ENCODE peak calls at places on chromosomes 1 and 21, in ten cellular contexts. P is LHCN-M2; Y is iPS DF 6.9; W is activated CD8-positive, alpha-beta memory T cell treated with anti-CD3 and anti-CD28 coated beads, Interleukin-2, amount 50 U/mL, for 4 hours; D is nephron progenitor cell; T is NCI-H2029; H is kidney tubule cell; R is myocyte; Q is NCI-H510A; K is effector memory CD4-positive, alpha-beta T cell. Z is an unnamed sample.

GRCh38 chr1:116115476-116115875 is 4.3 kb downstream of the MAB21L3 start:
- DNase-seq in P (peak), Y (no peak), W (no peak), D (no peak), T (no peak), H (peak), R (peak), Q (no peak), K (no peak), Z (peak)

GRCh38 chr1:78101514-78101913 is 55.7 kb downstream of the GIPC2 start:
- DNase-seq in P (peak), Y (no peak), W (no peak), D (no peak), T (peak), H (peak), R (peak), Q (no peak), K (no peak), Z (peak)

GRCh38 chr1:44000266-44000665 is 8.9 kb downstream of the CCDC24 start:
- DNase-seq in P (no peak), Y (no peak), W (no peak), D (no peak), T (no peak), H (no peak), R (no peak), Q (no peak), K (no peak), Z (peak)

GRCh38 chr1:38529337-38529860 is 330.2 kb downstream of the RRAGC start:
- DNase-seq in P (no peak), Y (no peak), W (no peak), D (peak), T (no peak), H (no peak), R (no peak), Q (no peak), K (no peak), Z (no peak)

GRCh38 chr1:225933072-225933471 is 7.9 kb downstream of the LEFTY2 start:
- DNase-seq in P (peak), Y (no peak), W (no peak), D (no peak), T (no peak), H (peak), R (no peak), Q (no peak), K (no peak), Z (peak)

GRCh38 chr1:235176486-235176885 is 15.4 kb upstream of the RBM34 start:
- DNase-seq in P (no peak), Y (no peak), W (no peak), D (no peak), T (no peak), H (no peak), R (no peak), Q (no peak), K (no peak), Z (no peak)

GRCh38 chr1:246836647-246837046 is 95.1 kb downstream of the AHCTF1 start:
- DNase-seq in P (no peak), Y (no peak), W (no peak), D (no peak), T (no peak), H (no peak), R (no peak), Q (no peak), K (no peak), Z (no peak)

GRCh38 chr1:89945852-89946476 is 48.9 kb upstream of the ZNF326 start:
- DNase-seq in P (peak), Y (no peak), W (no peak), D (no peak), T (no peak), H (peak), R (peak), Q (no peak), K (no peak), Z (no peak)

GRCh38 chr1:24969616-24970398 is 39.7 kb upstream of the RUNX3 start:
- DNase-seq in P (no peak), Y (no peak), W (no peak), D (no peak), T (no peak), H (no peak), R (no peak), Q (no peak), K (no peak), Z (no peak)

GRCh38 chr21:27418338-27418737 is 451.4 kb upstream of the ADAMTS5 start:
- DNase-seq in P (no peak), Y (no peak), W (no peak), D (no peak), T (no peak), H (no peak), R (no peak), Q (no peak), K (no peak), Z (no peak)

GRCh38 chr21:38848187-38848609 is 42.5 kb downstream of the ETS2 start:
- DNase-seq in P (no peak), Y (no peak), W (no peak), D (no peak), T (no peak), H (no peak), R (no peak), Q (no peak), K (no peak), Z (no peak)

GRCh38 chr21:42799948-42800347 is 79.4 kb downstream of the WDR4 start:
- DNase-seq in P (no peak), Y (no peak), W (no peak), D (no peak), T (no peak), H (no peak), R (no peak), Q (no peak), K (no peak), Z (no peak)

GRCh38 chr21:38831526-38832467 is 26.1 kb downstream of the ETS2 start:
- DNase-seq in P (peak), Y (no peak), W (no peak), D (no peak), T (no peak), H (peak), R (peak), Q (no peak), K (peak), Z (peak)

GRCh38 chr1:33337994-33338494 is 17.1 kb upstream of the A3GALT2 start:
- DNase-seq in P (peak), Y (no peak), W (no peak), D (no peak), T (no peak), H (no peak), R (peak), Q (no peak), K (no peak), Z (peak)

GRCh38 chr1:42340093-42340492 is 5.1 kb upstream of the FOXJ3 start:
- DNase-seq in P (peak), Y (no peak), W (no peak), D (no peak), T (peak), H (peak), R (peak), Q (peak), K (no peak), Z (peak)

GRCh38 chr21:38950388-38951094 is 144.8 kb downstream of the ETS2 start:
- DNase-seq in P (peak), Y (no peak), W (no peak), D (no peak), T (peak), H (peak), R (no peak), Q (peak), K (no peak), Z (no peak)

GRCh38 chr1:201536542-201536941 is 2.4 kb upstream of the NAV1 start:
- DNase-seq in P (peak), Y (no peak), W (no peak), D (no peak), T (no peak), H (peak), R (peak), Q (no peak), K (no peak), Z (peak)

GRCh38 chr1:157176591-157177121 is 38.5 kb upstream of the ETV3 start:
- DNase-seq in P (no peak), Y (no peak), W (no peak), D (no peak), T (no peak), H (no peak), R (no peak), Q (no peak), K (no peak), Z (no peak)

GRCh38 chr21:28066051-28066450 is 926.6 kb downstream of the LTN1 start:
- DNase-seq in P (peak), Y (no peak), W (no peak), D (no peak), T (no peak), H (peak), R (peak), Q (no peak), K (no peak), Z (no peak)

GRCh38 chr1:42328916-42329496 is 6.0 kb downstream of the FOXJ3 start:
- DNase-seq in P (no peak), Y (no peak), W (no peak), D (no peak), T (no peak), H (no peak), R (no peak), Q (no peak), K (no peak), Z (no peak)

GRCh38 chr1:101264699-101265098 is 27.9 kb downstream of the S1PR1 start:
- DNase-seq in P (no peak), Y (no peak), W (no peak), D (no peak), T (peak), H (no peak), R (no peak), Q (no peak), K (no peak), Z (no peak)

GRCh38 chr1:222031286-222031685 is 289.4 kb upstream of the DUSP10 start:
- DNase-seq in P (no peak), Y (no peak), W (no peak), D (no peak), T (no peak), H (no peak), R (no peak), Q (no peak), K (no peak), Z (no peak)

GRCh38 chr1:165542647-165543046 is 1.2 kb upstream of the LRRC52 start:
- DNase-seq in P (no peak), Y (no peak), W (no peak), D (no peak), T (no peak), H (peak), R (no peak), Q (no peak), K (no peak), Z (no peak)

GRCh38 chr1:3320246-3321152 is 134.0 kb upstream of the ARHGEF16 start:
- DNase-seq in P (peak), Y (no peak), W (no peak), D (no peak), T (no peak), H (peak), R (peak), Q (no peak), K (no peak), Z (peak)

GRCh38 chr1:39919545-39919944 is 17.8 kb upstream of the MYCL start:
- DNase-seq in P (peak), Y (peak), W (peak), D (peak), T (peak), H (peak), R (peak), Q (peak), K (peak), Z (peak)

GRCh38 chr1:32246888-32247273 is at the start of gene FAM167B:
- DNase-seq in P (no peak), Y (no peak), W (no peak), D (no peak), T (no peak), H (peak), R (no peak), Q (no peak), K (no peak), Z (no peak)

GRCh38 chr1:193142409-193142808 is 20.6 kb downstream of the CDC73 start:
- DNase-seq in P (no peak), Y (no peak), W (no peak), D (no peak), T (no peak), H (no peak), R (no peak), Q (no peak), K (no peak), Z (no peak)